ENCODE peak calls at places on chromosomes 6 and 20, in eight cellular contexts. One of them, this sample, is unnamed.

GRCh38 chr6:168647271-168647670 is 206.3 kb downstream of the SMOC2 start:
- DNase-seq in T-helper 1 cell: no peak
- DNase-seq in PC-9: no peak
- DNase-seq in activated naive CD8-positive, alpha-beta T cell treated with anti-CD3 and anti-CD28 coated beads for 36 hours: no peak
- DNase-seq in T-helper 2 cell: no peak
- DNase-seq in OCI-M1: no peak
- DNase-seq in occipital lobe: no peak
- DNase-seq in HTR-8/SVneo: no peak
- DNase-seq in this sample: no peak

GRCh38 chr6:83978324-83978734 is 55.2 kb upstream of the MRAP2 start:
- DNase-seq in occipital lobe: no peak
- DNase-seq in OCI-M1: peak
- DNase-seq in HTR-8/SVneo: no peak
- DNase-seq in PC-9: no peak
- DNase-seq in T-helper 2 cell: no peak
- DNase-seq in activated naive CD8-positive, alpha-beta T cell treated with anti-CD3 and anti-CD28 coated beads for 36 hours: no peak
- DNase-seq in T-helper 1 cell: no peak
- DNase-seq in this sample: no peak

GRCh38 chr6:134590449-134590848 is 272.5 kb upstream of the SGK1 start:
- DNase-seq in PC-9: no peak
- DNase-seq in T-helper 2 cell: no peak
- DNase-seq in activated naive CD8-positive, alpha-beta T cell treated with anti-CD3 and anti-CD28 coated beads for 36 hours: no peak
- DNase-seq in T-helper 1 cell: no peak
- DNase-seq in OCI-M1: no peak
- DNase-seq in occipital lobe: no peak
- DNase-seq in HTR-8/SVneo: no peak
- DNase-seq in this sample: no peak

GRCh38 chr6:133245033-133245903 is 4.1 kb downstream of the EYA4 start:
- DNase-seq in occipital lobe: no peak
- DNase-seq in T-helper 2 cell: no peak
- DNase-seq in PC-9: no peak
- DNase-seq in T-helper 1 cell: no peak
- DNase-seq in activated naive CD8-positive, alpha-beta T cell treated with anti-CD3 and anti-CD28 coated beads for 36 hours: no peak
- DNase-seq in OCI-M1: peak
- DNase-seq in HTR-8/SVneo: no peak
- DNase-seq in this sample: no peak

GRCh38 chr6:80435457-80435856 is 329.0 kb downstream of the BCKDHB start:
- DNase-seq in T-helper 2 cell: no peak
- DNase-seq in T-helper 1 cell: no peak
- DNase-seq in occipital lobe: no peak
- DNase-seq in HTR-8/SVneo: no peak
- DNase-seq in activated naive CD8-positive, alpha-beta T cell treated with anti-CD3 and anti-CD28 coated beads for 36 hours: no peak
- DNase-seq in OCI-M1: no peak
- DNase-seq in PC-9: no peak
- DNase-seq in this sample: no peak

GRCh38 chr6:43020847-43021246 is 576 bp upstream of the RRP36 start:
- DNase-seq in activated naive CD8-positive, alpha-beta T cell treated with anti-CD3 and anti-CD28 coated beads for 36 hours: no peak
- DNase-seq in PC-9: no peak
- DNase-seq in T-helper 1 cell: no peak
- DNase-seq in occipital lobe: no peak
- DNase-seq in T-helper 2 cell: no peak
- DNase-seq in OCI-M1: peak
- DNase-seq in HTR-8/SVneo: no peak
- DNase-seq in this sample: no peak

GRCh38 chr20:23702021-23702420 is 13.2 kb upstream of the CST4 start:
- DNase-seq in PC-9: no peak
- DNase-seq in occipital lobe: no peak
- DNase-seq in activated naive CD8-positive, alpha-beta T cell treated with anti-CD3 and anti-CD28 coated beads for 36 hours: no peak
- DNase-seq in OCI-M1: no peak
- DNase-seq in T-helper 2 cell: no peak
- DNase-seq in T-helper 1 cell: no peak
- DNase-seq in HTR-8/SVneo: no peak
- DNase-seq in this sample: no peak

GRCh38 chr20:61575151-61575937 is 323.3 kb downstream of the CDH4 start:
- DNase-seq in PC-9: no peak
- DNase-seq in activated naive CD8-positive, alpha-beta T cell treated with anti-CD3 and anti-CD28 coated beads for 36 hours: no peak
- DNase-seq in T-helper 2 cell: no peak
- DNase-seq in OCI-M1: no peak
- DNase-seq in occipital lobe: no peak
- DNase-seq in T-helper 1 cell: no peak
- DNase-seq in HTR-8/SVneo: peak
- DNase-seq in this sample: no peak

GRCh38 chr6:34468378-34468892 is 2.6 kb downstream of the PACSIN1 start:
- DNase-seq in PC-9: no peak
- DNase-seq in OCI-M1: no peak
- DNase-seq in HTR-8/SVneo: no peak
- DNase-seq in T-helper 1 cell: no peak
- DNase-seq in T-helper 2 cell: no peak
- DNase-seq in activated naive CD8-positive, alpha-beta T cell treated with anti-CD3 and anti-CD28 coated beads for 36 hours: no peak
- DNase-seq in occipital lobe: no peak
- DNase-seq in this sample: no peak

GRCh38 chr6:11241154-11241792 is 8.8 kb upstream of the NEDD9 start:
- DNase-seq in occipital lobe: no peak
- DNase-seq in OCI-M1: no peak
- DNase-seq in HTR-8/SVneo: no peak
- DNase-seq in T-helper 2 cell: no peak
- DNase-seq in activated naive CD8-positive, alpha-beta T cell treated with anti-CD3 and anti-CD28 coated beads for 36 hours: no peak
- DNase-seq in PC-9: no peak
- DNase-seq in T-helper 1 cell: no peak
- DNase-seq in this sample: no peak

GRCh38 chr6:12233693-12234551 is 56.2 kb upstream of the EDN1 start:
- DNase-seq in T-helper 1 cell: peak
- DNase-seq in T-helper 2 cell: peak
- DNase-seq in activated naive CD8-positive, alpha-beta T cell treated with anti-CD3 and anti-CD28 coated beads for 36 hours: peak
- DNase-seq in occipital lobe: peak
- DNase-seq in OCI-M1: peak
- DNase-seq in HTR-8/SVneo: peak
- DNase-seq in PC-9: peak
- DNase-seq in this sample: peak

GRCh38 chr20:54172532-54172855 is 1.3 kb downstream of the CYP24A1 start:
- DNase-seq in PC-9: no peak
- DNase-seq in HTR-8/SVneo: no peak
- DNase-seq in OCI-M1: no peak
- DNase-seq in occipital lobe: no peak
- DNase-seq in T-helper 1 cell: no peak
- DNase-seq in T-helper 2 cell: no peak
- DNase-seq in activated naive CD8-positive, alpha-beta T cell treated with anti-CD3 and anti-CD28 coated beads for 36 hours: no peak
- DNase-seq in this sample: peak

GRCh38 chr6:139336488-139336887 is 38.0 kb downstream of the CITED2 start:
- DNase-seq in activated naive CD8-positive, alpha-beta T cell treated with anti-CD3 and anti-CD28 coated beads for 36 hours: no peak
- DNase-seq in occipital lobe: no peak
- DNase-seq in PC-9: no peak
- DNase-seq in T-helper 1 cell: no peak
- DNase-seq in T-helper 2 cell: no peak
- DNase-seq in HTR-8/SVneo: no peak
- DNase-seq in OCI-M1: no peak
- DNase-seq in this sample: peak

GRCh38 chr6:153214439-153214838 is 83.4 kb upstream of the RGS17 start:
- DNase-seq in occipital lobe: no peak
- DNase-seq in HTR-8/SVneo: no peak
- DNase-seq in OCI-M1: no peak
- DNase-seq in activated naive CD8-positive, alpha-beta T cell treated with anti-CD3 and anti-CD28 coated beads for 36 hours: no peak
- DNase-seq in PC-9: no peak
- DNase-seq in T-helper 1 cell: no peak
- DNase-seq in T-helper 2 cell: no peak
- DNase-seq in this sample: no peak

GRCh38 chr6:148470141-148470540 is 127.5 kb downstream of the SASH1 start:
- DNase-seq in PC-9: no peak
- DNase-seq in T-helper 2 cell: no peak
- DNase-seq in T-helper 1 cell: no peak
- DNase-seq in occipital lobe: no peak
- DNase-seq in HTR-8/SVneo: no peak
- DNase-seq in OCI-M1: no peak
- DNase-seq in activated naive CD8-positive, alpha-beta T cell treated with anti-CD3 and anti-CD28 coated beads for 36 hours: no peak
- DNase-seq in this sample: no peak

GRCh38 chr20:46752639-46753235 is 43.3 kb downstream of the SLC2A10 start:
- DNase-seq in PC-9: no peak
- DNase-seq in activated naive CD8-positive, alpha-beta T cell treated with anti-CD3 and anti-CD28 coated beads for 36 hours: peak
- DNase-seq in occipital lobe: peak
- DNase-seq in T-helper 2 cell: no peak
- DNase-seq in OCI-M1: peak
- DNase-seq in HTR-8/SVneo: peak
- DNase-seq in T-helper 1 cell: peak
- DNase-seq in this sample: peak

GRCh38 chr6:153790048-153790447 is 249.0 kb upstream of the OPRM1 start:
- DNase-seq in PC-9: no peak
- DNase-seq in OCI-M1: peak
- DNase-seq in occipital lobe: no peak
- DNase-seq in activated naive CD8-positive, alpha-beta T cell treated with anti-CD3 and anti-CD28 coated beads for 36 hours: no peak
- DNase-seq in T-helper 1 cell: no peak
- DNase-seq in T-helper 2 cell: no peak
- DNase-seq in HTR-8/SVneo: peak
- DNase-seq in this sample: peak

GRCh38 chr20:37711001-37711400 is 17.2 kb downstream of the CTNNBL1 start:
- DNase-seq in T-helper 1 cell: no peak
- DNase-seq in T-helper 2 cell: no peak
- DNase-seq in HTR-8/SVneo: no peak
- DNase-seq in OCI-M1: peak
- DNase-seq in PC-9: peak
- DNase-seq in activated naive CD8-positive, alpha-beta T cell treated with anti-CD3 and anti-CD28 coated beads for 36 hours: no peak
- DNase-seq in occipital lobe: no peak
- DNase-seq in this sample: peak

GRCh38 chr6:157481189-157481864 is 100.3 kb downstream of the ZDHHC14 start:
- DNase-seq in occipital lobe: no peak
- DNase-seq in activated naive CD8-positive, alpha-beta T cell treated with anti-CD3 and anti-CD28 coated beads for 36 hours: no peak
- DNase-seq in HTR-8/SVneo: no peak
- DNase-seq in T-helper 2 cell: no peak
- DNase-seq in T-helper 1 cell: no peak
- DNase-seq in PC-9: no peak
- DNase-seq in OCI-M1: no peak
- DNase-seq in this sample: no peak

GRCh38 chr20:24357169-24357568 is 112.3 kb upstream of the SYNDIG1 start:
- DNase-seq in T-helper 1 cell: no peak
- DNase-seq in HTR-8/SVneo: no peak
- DNase-seq in T-helper 2 cell: no peak
- DNase-seq in activated naive CD8-positive, alpha-beta T cell treated with anti-CD3 and anti-CD28 coated beads for 36 hours: no peak
- DNase-seq in occipital lobe: no peak
- DNase-seq in OCI-M1: no peak
- DNase-seq in PC-9: no peak
- DNase-seq in this sample: no peak

GRCh38 chr6:5693588-5693987 is 313.1 kb downstream of the NRN1 start:
- DNase-seq in T-helper 1 cell: no peak
- DNase-seq in OCI-M1: no peak
- DNase-seq in occipital lobe: no peak
- DNase-seq in PC-9: no peak
- DNase-seq in activated naive CD8-positive, alpha-beta T cell treated with anti-CD3 and anti-CD28 coated beads for 36 hours: no peak
- DNase-seq in T-helper 2 cell: no peak
- DNase-seq in HTR-8/SVneo: no peak
- DNase-seq in this sample: no peak

GRCh38 chr20:51208162-51208561 is 185.3 kb upstream of the KCNG1 start:
- DNase-seq in OCI-M1: no peak
- DNase-seq in T-helper 2 cell: no peak
- DNase-seq in activated naive CD8-positive, alpha-beta T cell treated with anti-CD3 and anti-CD28 coated beads for 36 hours: no peak
- DNase-seq in HTR-8/SVneo: no peak
- DNase-seq in occipital lobe: no peak
- DNase-seq in T-helper 1 cell: no peak
- DNase-seq in PC-9: no peak
- DNase-seq in this sample: no peak

GRCh38 chr6:132797975-132798819 is at the start of gene SLC18B1:
- DNase-seq in activated naive CD8-positive, alpha-beta T cell treated with anti-CD3 and anti-CD28 coated beads for 36 hours: peak
- DNase-seq in T-helper 1 cell: peak
- DNase-seq in occipital lobe: peak
- DNase-seq in T-helper 2 cell: peak
- DNase-seq in OCI-M1: peak
- DNase-seq in HTR-8/SVneo: peak
- DNase-seq in PC-9: peak
- DNase-seq in this sample: peak